ENCODE peak calls at places on chromosomes 7 and 10, in nine cellular contexts. P, J, C, A, N, X, I, U and R are unnamed samples.

GRCh38 chr7:101678713-101679112 is 49.6 kb upstream of the MYL10 start:
- DNase-seq in P (no peak), J (no peak), C (no peak), A (no peak), N (peak; percentile 79), X (no peak), I (no peak), U (no peak), R (no peak)

GRCh38 chr10:78181381-78182055 is 147.9 kb downstream of the RPS24 start:
- DNase-seq in P (no peak), J (no peak), C (no peak), A (no peak), N (no peak), X (no peak), I (no peak), U (no peak), R (no peak)

GRCh38 chr7:4766666-4767530 is 8.5 kb upstream of the AP5Z1 start:
- DNase-seq in P (no peak), J (no peak), C (no peak), A (no peak), N (no peak), X (no peak), I (no peak), U (no peak), R (no peak)

GRCh38 chr7:27834179-27834921 is 94.4 kb downstream of the TAX1BP1 start:
- DNase-seq in P (no peak), J (no peak), C (no peak), A (no peak), N (no peak), X (no peak), I (no peak), U (no peak), R (no peak)

GRCh38 chr7:150800576-150801241 is at the start of gene TMEM176A:
- DNase-seq in P (peak; percentile 66), J (no peak), C (no peak), A (peak; percentile 18), N (no peak), X (no peak), I (no peak), U (no peak), R (no peak)

GRCh38 chr7:130853503-130854279 is 119.7 kb upstream of the KLF14 start:
- DNase-seq in P (no peak), J (no peak), C (no peak), A (no peak), N (no peak), X (no peak), I (no peak), U (peak; percentile 16), R (peak; percentile 67)

GRCh38 chr10:83037653-83038052 is 1101.7 kb upstream of the GHITM start:
- DNase-seq in P (no peak), J (no peak), C (no peak), A (no peak), N (no peak), X (no peak), I (no peak), U (no peak), R (no peak)

GRCh38 chr7:114988035-114988434 is 66.1 kb downstream of the MDFIC start:
- DNase-seq in P (no peak), J (no peak), C (no peak), A (no peak), N (no peak), X (no peak), I (no peak), U (no peak), R (no peak)

GRCh38 chr7:2106506-2106905 is 126.2 kb downstream of the MAD1L1 start:
- DNase-seq in P (no peak), J (no peak), C (no peak), A (no peak), N (no peak), X (no peak), I (no peak), U (no peak), R (no peak)
- H3K27ac ChIP-seq in P (no peak overlapping the region), J (no peak overlapping the region), C (no peak overlapping the region), A (no peak overlapping the region), N (no peak overlapping the region), X (no peak overlapping the region), I (peak overlapping the region; percentile 98), U (no peak overlapping the region), R (no peak overlapping the region)

GRCh38 chr10:110870823-110871235 is 899 bp upstream of the PDCD4 start:
- DNase-seq in P (peak; percentile 60), J (no peak), C (no peak), A (no peak), N (no peak), X (peak; percentile 17), I (no peak), U (no peak), R (no peak)

GRCh38 chr10:110865804-110866482 is 5.8 kb upstream of the PDCD4 start:
- DNase-seq in P (no peak), J (no peak), C (no peak), A (no peak), N (no peak), X (no peak), I (no peak), U (no peak), R (no peak)

GRCh38 chr10:110868981-110869380 is 2.7 kb upstream of the PDCD4 start:
- DNase-seq in P (no peak), J (no peak), C (peak; percentile 23), A (peak; percentile 71), N (no peak), X (no peak), I (no peak), U (no peak), R (no peak)

GRCh38 chr10:110865184-110865803 is 6.4 kb upstream of the PDCD4 start:
- DNase-seq in P (no peak), J (no peak), C (no peak), A (no peak), N (no peak), X (peak; percentile 68), I (no peak), U (no peak), R (peak; percentile 79)

DNA sequence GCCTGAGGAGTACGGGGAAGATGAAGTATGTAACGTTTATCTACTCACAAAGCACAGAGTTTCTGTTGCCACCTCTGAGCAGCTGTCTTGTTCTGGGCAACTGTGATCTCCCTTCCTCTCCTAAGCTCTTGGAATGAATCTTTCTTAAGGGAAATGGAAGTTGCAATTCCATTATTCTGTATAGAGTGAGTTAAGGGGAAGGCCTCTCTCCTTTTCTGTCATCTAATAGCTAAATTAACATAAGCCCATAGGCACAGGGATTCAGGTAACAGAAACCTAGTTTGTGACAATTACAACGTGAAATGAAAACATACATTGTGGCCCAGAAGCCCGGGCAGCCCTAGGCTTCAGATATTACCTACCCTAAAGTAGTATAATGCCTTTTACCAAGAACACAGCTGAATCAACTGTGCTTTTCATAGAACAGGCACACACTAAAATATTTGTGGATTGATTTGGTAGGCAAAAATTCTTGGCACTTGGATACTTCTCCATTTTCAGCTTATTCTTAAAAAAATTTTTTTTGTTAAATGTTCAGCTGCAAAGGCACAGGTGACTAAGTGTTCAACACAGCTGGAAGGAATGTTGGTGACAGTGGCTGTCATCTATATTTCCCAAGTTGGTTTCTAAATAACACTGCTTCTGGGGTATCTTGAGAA is 3.8 kb upstream of the PDCD4 start:
- DNase-seq in P (no peak), J (no peak), C (no peak), A (no peak), N (no peak), X (no peak), I (no peak), U (no peak), R (no peak)
- H3K27ac ChIP-seq in P (peak overlapping the region; percentile 5), J (no peak overlapping the region), C (no peak overlapping the region), A (peak overlapping the region; percentile 98), N (no peak overlapping the region), X (no peak overlapping the region), I (peak overlapping the region; percentile 48), U (no peak overlapping the region), R (no peak overlapping the region)

GRCh38 chr7:75892634-75893272 is 13.9 kb downstream of the RHBDD2 start:
- DNase-seq in P (peak; percentile 56), J (no peak), C (no peak), A (no peak), N (no peak), X (no peak), I (no peak), U (no peak), R (peak; percentile 94)
- H3K27ac ChIP-seq in P (no peak overlapping the region), J (no peak overlapping the region), C (no peak overlapping the region), A (no peak overlapping the region), N (no peak overlapping the region), X (no peak overlapping the region), I (no peak overlapping the region), U (peak overlapping the region; percentile 10), R (peak overlapping the region; percentile 92)

DNA sequence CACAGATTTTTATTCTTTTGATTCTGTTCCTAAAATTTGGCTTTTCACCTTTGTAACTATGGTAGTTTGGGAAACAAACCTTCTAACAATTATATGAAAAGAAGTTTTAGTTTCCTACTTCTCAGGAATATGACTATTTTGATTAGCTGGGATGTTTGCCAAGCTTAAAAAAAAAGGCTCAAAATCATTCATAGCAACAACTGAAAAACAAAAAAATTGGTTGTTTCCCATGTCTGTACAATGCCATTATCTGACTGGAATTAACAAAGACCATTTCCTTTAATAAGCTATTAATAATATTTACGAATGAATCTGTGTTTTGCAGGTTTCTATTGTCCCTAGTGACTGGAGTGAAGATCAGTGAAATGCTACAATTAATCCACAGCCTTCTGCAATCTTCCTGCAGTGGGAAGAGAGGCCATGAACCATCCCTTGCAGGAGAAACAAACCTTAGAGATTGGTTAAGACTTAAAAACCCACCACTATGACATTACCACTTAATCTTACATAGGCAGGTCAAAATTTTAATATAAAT is 4.2 kb downstream of the PURB start:
- DNase-seq in P (no peak), J (no peak), C (no peak), A (no peak), N (no peak), X (no peak), I (no peak), U (no peak), R (no peak)
- H3K27ac ChIP-seq in P (no peak overlapping the region), J (peak overlapping the region; percentile 79), C (no peak overlapping the region), A (peak overlapping the region; percentile 23), N (peak overlapping the region; percentile 97), X (no peak overlapping the region), I (no peak overlapping the region), U (no peak overlapping the region), R (peak overlapping the region; percentile 27)

GRCh38 chr7:81598951-81599350 is 170.9 kb downstream of the HGF start:
- DNase-seq in P (no peak), J (no peak), C (no peak), A (no peak), N (no peak), X (no peak), I (no peak), U (no peak), R (no peak)
- H3K27ac ChIP-seq in P (no peak overlapping the region), J (no peak overlapping the region), C (no peak overlapping the region), A (no peak overlapping the region), N (peak overlapping the region; percentile 59), X (no peak overlapping the region), I (no peak overlapping the region), U (no peak overlapping the region), R (no peak overlapping the region)